ENCODE peak calls at places on chromosomes 2 and 18, in nine cellular contexts. One of them, this sample, is unnamed.

GRCh38 chr2:8906208-8906607 is 68.8 kb upstream of the KIDINS220 start:
- DNase-seq in M059J: peak
- DNase-seq in NCI-H1105: no peak
- DNase-seq in foreskin fibroblast: peak
- DNase-seq in GM23248: no peak
- DNase-seq in stimulated activated CD8-positive, alpha-beta memory T cell treated with anti-CD3 and anti-CD28 coated beads, Interleukin-7, amount 100 ng/mL, for 1 hour: no peak
- DNase-seq in Kasumi-1: peak
- DNase-seq in glomerular endothelial cell: no peak
- DNase-seq in germinal center: no peak
- DNase-seq in this sample: no peak

GRCh38 chr2:102657770-102658169 is 38.4 kb downstream of the SLC9A2 start:
- DNase-seq in M059J: peak
- DNase-seq in NCI-H1105: no peak
- DNase-seq in foreskin fibroblast: no peak
- DNase-seq in GM23248: no peak
- DNase-seq in stimulated activated CD8-positive, alpha-beta memory T cell treated with anti-CD3 and anti-CD28 coated beads, Interleukin-7, amount 100 ng/mL, for 1 hour: no peak
- DNase-seq in Kasumi-1: no peak
- DNase-seq in glomerular endothelial cell: no peak
- DNase-seq in germinal center: no peak
- DNase-seq in this sample: no peak

GRCh38 chr2:111905990-111906735 is 7.8 kb downstream of the MERTK start:
- DNase-seq in M059J: peak
- DNase-seq in NCI-H1105: no peak
- DNase-seq in foreskin fibroblast: peak
- DNase-seq in GM23248: no peak
- DNase-seq in stimulated activated CD8-positive, alpha-beta memory T cell treated with anti-CD3 and anti-CD28 coated beads, Interleukin-7, amount 100 ng/mL, for 1 hour: no peak
- DNase-seq in Kasumi-1: no peak
- DNase-seq in glomerular endothelial cell: no peak
- DNase-seq in germinal center: peak
- DNase-seq in this sample: no peak

GRCh38 chr18:43661570-43661969 is 384.3 kb upstream of the SYT4 start:
- DNase-seq in M059J: peak
- DNase-seq in NCI-H1105: peak
- DNase-seq in foreskin fibroblast: peak
- DNase-seq in GM23248: peak
- DNase-seq in stimulated activated CD8-positive, alpha-beta memory T cell treated with anti-CD3 and anti-CD28 coated beads, Interleukin-7, amount 100 ng/mL, for 1 hour: no peak
- DNase-seq in Kasumi-1: peak
- DNase-seq in glomerular endothelial cell: no peak
- DNase-seq in germinal center: no peak
- DNase-seq in this sample: peak

GRCh38 chr2:172431993-172432392 is 4.6 kb downstream of the ITGA6 start:
- DNase-seq in M059J: no peak
- DNase-seq in NCI-H1105: no peak
- DNase-seq in foreskin fibroblast: no peak
- DNase-seq in GM23248: no peak
- DNase-seq in stimulated activated CD8-positive, alpha-beta memory T cell treated with anti-CD3 and anti-CD28 coated beads, Interleukin-7, amount 100 ng/mL, for 1 hour: no peak
- DNase-seq in Kasumi-1: no peak
- DNase-seq in glomerular endothelial cell: no peak
- DNase-seq in germinal center: no peak
- DNase-seq in this sample: no peak

GRCh38 chr18:76875390-76876330 is 53.3 kb downstream of the ZNF236 start:
- DNase-seq in M059J: peak
- DNase-seq in NCI-H1105: peak
- DNase-seq in foreskin fibroblast: peak
- DNase-seq in GM23248: peak
- DNase-seq in stimulated activated CD8-positive, alpha-beta memory T cell treated with anti-CD3 and anti-CD28 coated beads, Interleukin-7, amount 100 ng/mL, for 1 hour: no peak
- DNase-seq in Kasumi-1: peak
- DNase-seq in glomerular endothelial cell: peak
- DNase-seq in germinal center: peak
- DNase-seq in this sample: peak

GRCh38 chr2:239832101-239832994 is 192.8 kb downstream of the NDUFA10 start:
- DNase-seq in M059J: no peak
- DNase-seq in NCI-H1105: no peak
- DNase-seq in foreskin fibroblast: no peak
- DNase-seq in GM23248: no peak
- DNase-seq in stimulated activated CD8-positive, alpha-beta memory T cell treated with anti-CD3 and anti-CD28 coated beads, Interleukin-7, amount 100 ng/mL, for 1 hour: no peak
- DNase-seq in Kasumi-1: no peak
- DNase-seq in glomerular endothelial cell: no peak
- DNase-seq in germinal center: no peak
- DNase-seq in this sample: no peak

GRCh38 chr2:173370198-173370597 is 15.5 kb downstream of the CDCA7 start:
- DNase-seq in M059J: no peak
- DNase-seq in NCI-H1105: no peak
- DNase-seq in foreskin fibroblast: no peak
- DNase-seq in GM23248: no peak
- DNase-seq in stimulated activated CD8-positive, alpha-beta memory T cell treated with anti-CD3 and anti-CD28 coated beads, Interleukin-7, amount 100 ng/mL, for 1 hour: no peak
- DNase-seq in Kasumi-1: no peak
- DNase-seq in glomerular endothelial cell: no peak
- DNase-seq in germinal center: no peak
- DNase-seq in this sample: no peak

GRCh38 chr2:192265751-192266150 is 71.0 kb upstream of the TMEFF2 start:
- DNase-seq in M059J: no peak
- DNase-seq in NCI-H1105: no peak
- DNase-seq in foreskin fibroblast: peak
- DNase-seq in GM23248: peak
- DNase-seq in stimulated activated CD8-positive, alpha-beta memory T cell treated with anti-CD3 and anti-CD28 coated beads, Interleukin-7, amount 100 ng/mL, for 1 hour: no peak
- DNase-seq in Kasumi-1: no peak
- DNase-seq in glomerular endothelial cell: no peak
- DNase-seq in germinal center: no peak
- DNase-seq in this sample: no peak